ENCODE peak calls at places on chromosomes 6 and 20, in seven cellular contexts. J is AG04449, H is uterus, C is lower lobe of right lung, D is GM04504, Q is foreskin fibroblast, W is endothelial cell. Y is an unnamed sample.

GRCh38 chr6:29014729-29015608 is 9.9 kb upstream of the ZNF311 start:
- DNase-seq in J (no peak), H (no peak), C (no peak), D (no peak), Q (no peak), W (peak; percentile 22), Y (no peak)

GRCh38 chr20:21808863-21809664 is 103.6 kb downstream of the PAX1 start:
- DNase-seq in J (no peak), H (no peak), C (peak; percentile 70), D (no peak), Q (no peak), W (peak; percentile 79), Y (no peak)

GRCh38 chr6:131692589-131692988 is 8.6 kb downstream of the OR2A4 start:
- DNase-seq in J (no peak), H (no peak), C (no peak), D (no peak), Q (no peak), W (no peak), Y (no peak)

GRCh38 chr20:8305449-8305978 is 173.4 kb downstream of the PLCB1 start:
- DNase-seq in J (no peak), H (no peak), C (peak; percentile 61), D (no peak), Q (no peak), W (peak; percentile 49), Y (no peak)

GRCh38 chr6:32529697-32530429 is at the start of gene HLA-DRB5:
- DNase-seq in J (no peak), H (no peak), C (peak; percentile 75), D (no peak), Q (no peak), W (no peak), Y (no peak)

GRCh38 chr6:87074051-87074711 is 20.7 kb downstream of the CGA start:
- DNase-seq in J (no peak), H (no peak), C (no peak), D (no peak), Q (no peak), W (no peak), Y (no peak)

GRCh38 chr6:42451595-42452170 is at the start of gene TRERF1:
- DNase-seq in J (no peak), H (peak; percentile 62), C (peak; percentile 56), D (no peak), Q (peak; percentile 71), W (peak; percentile 61), Y (peak; percentile 55)

GRCh38 chr20:57772349-57772964 is 62.6 kb upstream of the PMEPA1 start:
- DNase-seq in J (no peak), H (no peak), C (no peak), D (peak; percentile 32), Q (peak; percentile 71), W (no peak), Y (peak; percentile 6)

GRCh38 chr20:62192635-62193034 is 9.8 kb downstream of the MTG2 start:
- DNase-seq in J (no peak), H (no peak), C (peak; percentile 32), D (no peak), Q (no peak), W (no peak), Y (no peak)

GRCh38 chr20:22402990-22403859 is 181.1 kb downstream of the FOXA2 start:
- DNase-seq in J (no peak), H (no peak), C (no peak), D (no peak), Q (no peak), W (no peak), Y (no peak)

GRCh38 chr20:16201191-16201590 is 372.1 kb downstream of the KIF16B start:
- DNase-seq in J (no peak), H (no peak), C (no peak), D (no peak), Q (no peak), W (no peak), Y (no peak)

GRCh38 chr20:39398656-39399055 is 436.5 kb downstream of the DHX35 start:
- DNase-seq in J (no peak), H (no peak), C (no peak), D (no peak), Q (no peak), W (no peak), Y (no peak)

GRCh38 chr6:76719449-76719848 is 647.0 kb upstream of the IMPG1 start:
- DNase-seq in J (no peak), H (no peak), C (no peak), D (no peak), Q (no peak), W (no peak), Y (no peak)

GRCh38 chr6:24643925-24644324 is 2.1 kb downstream of the KIAA0319 start:
- DNase-seq in J (no peak), H (no peak), C (no peak), D (no peak), Q (no peak), W (no peak), Y (no peak)

GRCh38 chr20:48944663-48945297 is 23.3 kb downstream of the ARFGEF2 start:
- DNase-seq in J (no peak), H (no peak), C (no peak), D (no peak), Q (no peak), W (no peak), Y (no peak)

GRCh38 chr6:83517500-83517899 is 5.2 kb downstream of the PRSS35 start:
- DNase-seq in J (no peak), H (no peak), C (no peak), D (no peak), Q (no peak), W (no peak), Y (no peak)

GRCh38 chr6:140355476-140355875 is 981.0 kb upstream of the CITED2 start:
- DNase-seq in J (no peak), H (no peak), C (no peak), D (no peak), Q (no peak), W (no peak), Y (no peak)

GRCh38 chr6:163945813-163946212 is 531.3 kb downstream of the QKI start:
- DNase-seq in J (no peak), H (no peak), C (no peak), D (no peak), Q (no peak), W (no peak), Y (no peak)

GRCh38 chr20:24756292-24757025 is 192.6 kb upstream of the CST7 start:
- DNase-seq in J (no peak), H (no peak), C (no peak), D (no peak), Q (no peak), W (no peak), Y (no peak)

GRCh38 chr6:33343953-33344611 is 26.5 kb upstream of the ZBTB22 start:
- DNase-seq in J (no peak), H (no peak), C (no peak), D (no peak), Q (no peak), W (no peak), Y (no peak)

GRCh38 chr20:46375771-46376170 is 30.6 kb downstream of the ELMO2 start:
- DNase-seq in J (no peak), H (no peak), C (no peak), D (no peak), Q (no peak), W (no peak), Y (no peak)

GRCh38 chr6:13643125-13643524 is 28.0 kb downstream of the NOL7 start:
- DNase-seq in J (no peak), H (no peak), C (no peak), D (no peak), Q (no peak), W (no peak), Y (no peak)

GRCh38 chr6:69914015-69914485 is 47.7 kb downstream of the COL19A1 start:
- DNase-seq in J (no peak), H (no peak), C (no peak), D (no peak), Q (no peak), W (no peak), Y (no peak)

GRCh38 chr20:58649288-58650180 is 1.5 kb upstream of the STX16 start:
- DNase-seq in J (no peak), H (no peak), C (peak; percentile 61), D (no peak), Q (no peak), W (peak; percentile 27), Y (no peak)

GRCh38 chr6:113854531-113855499 is 2.3 kb upstream of the MARCKS start:
- DNase-seq in J (no peak), H (peak; percentile 71), C (peak; percentile 70), D (peak; percentile 81), Q (peak; percentile 68), W (peak; percentile 90), Y (peak; percentile 63)

GRCh38 chr6:33967966-33968724 is 164.3 kb upstream of the MLN start:
- DNase-seq in J (no peak), H (no peak), C (no peak), D (no peak), Q (peak; percentile 6), W (no peak), Y (no peak)

GRCh38 chr6:161327360-161327953 is 53.6 kb upstream of the AGPAT4 start:
- DNase-seq in J (no peak), H (no peak), C (no peak), D (no peak), Q (no peak), W (no peak), Y (no peak)

GRCh38 chr6:121627761-121628160 is 192.3 kb downstream of the GJA1 start:
- DNase-seq in J (no peak), H (no peak), C (no peak), D (no peak), Q (no peak), W (no peak), Y (no peak)

GRCh38 chr20:45041464-45042337 is 59.2 kb downstream of the KCNS1 start:
- DNase-seq in J (no peak), H (no peak), C (no peak), D (no peak), Q (no peak), W (peak; percentile 8), Y (no peak)

GRCh38 chr6:17505767-17506280 is 94.3 kb upstream of the FAM8A1 start:
- DNase-seq in J (no peak), H (no peak), C (no peak), D (peak; percentile 30), Q (peak; percentile 38), W (no peak), Y (peak; percentile 11)

GRCh38 chr20:25042531-25043498 is 15.1 kb downstream of the ACSS1 start:
- DNase-seq in J (no peak), H (no peak), C (peak; percentile 89), D (no peak), Q (no peak), W (peak; percentile 46), Y (no peak)

GRCh38 chr6:90284236-90284744 is 12.4 kb downstream of the BACH2 start:
- DNase-seq in J (peak; percentile 67), H (peak; percentile 41), C (no peak), D (peak; percentile 32), Q (peak; percentile 76), W (no peak), Y (peak; percentile 82)

GRCh38 chr6:34235605-34236422 is 859 bp upstream of the HMGA1 start:
- DNase-seq in J (no peak), H (peak; percentile 31), C (peak; percentile 85), D (no peak), Q (peak; percentile 95), W (no peak), Y (no peak)